ENCODE peak calls at places on chromosomes 13 and 19, in ten cellular contexts. C, J, R, P, S, N, B, H, I and U are unnamed samples.

GRCh38 chr19:10259162-10259905 is 7.3 kb downstream of the MRPL4 start:
- DNase-seq in C (peak), J (peak), R (peak), P (peak), S (peak), N (peak), B (peak), H (peak), I (peak), U (no peak)

GRCh38 chr19:54011507-54012211 is 20.2 kb downstream of the CACNG6 start:
- DNase-seq in C (no peak), J (no peak), R (no peak), P (no peak), S (no peak), N (no peak), B (no peak), H (no peak), I (no peak), U (no peak)

GRCh38 chr13:111284579-111284978 is 35.9 kb upstream of the TEX29 start:
- DNase-seq in C (no peak), J (no peak), R (no peak), P (no peak), S (no peak), N (no peak), B (no peak), H (no peak), I (no peak), U (peak)

GRCh38 chr19:17138937-17139598 is 63.5 kb downstream of the MYO9B start:
- DNase-seq in C (no peak), J (no peak), R (no peak), P (no peak), S (no peak), N (no peak), B (no peak), H (no peak), I (no peak), U (no peak)

GRCh38 chr13:101489635-101490034 is 37.2 kb downstream of the ITGBL1 start:
- DNase-seq in C (no peak), J (no peak), R (no peak), P (no peak), S (no peak), N (no peak), B (peak), H (no peak), I (no peak), U (no peak)

GRCh38 chr13:24627090-24627714 is 53.0 kb upstream of the ATP12A start:
- DNase-seq in C (peak), J (no peak), R (no peak), P (no peak), S (no peak), N (no peak), B (no peak), H (no peak), I (no peak), U (no peak)

GRCh38 chr19:54245936-54246335 is 3.3 kb upstream of the LILRA6 start:
- DNase-seq in C (no peak), J (no peak), R (no peak), P (no peak), S (no peak), N (no peak), B (no peak), H (no peak), I (no peak), U (peak)

GRCh38 chr19:32238076-32238475 is 107.3 kb upstream of the ZNF507 start:
- DNase-seq in C (no peak), J (no peak), R (no peak), P (no peak), S (no peak), N (no peak), B (no peak), H (no peak), I (no peak), U (no peak)

GRCh38 chr19:35299523-35300339 is 7.8 kb downstream of the MAG start:
- DNase-seq in C (no peak), J (peak), R (no peak), P (no peak), S (no peak), N (no peak), B (no peak), H (no peak), I (no peak), U (no peak)

GRCh38 chr13:42798118-42798517 is 16.7 kb downstream of the FAM216B start:
- DNase-seq in C (no peak), J (no peak), R (no peak), P (no peak), S (no peak), N (no peak), B (no peak), H (no peak), I (no peak), U (no peak)

GRCh38 chr19:7844405-7844804 is 14.4 kb downstream of the EVI5L start:
- DNase-seq in C (no peak), J (no peak), R (no peak), P (no peak), S (no peak), N (no peak), B (no peak), H (no peak), I (no peak), U (no peak)

GRCh38 chr13:85492283-85492682 is 306.9 kb downstream of the SLITRK6 start:
- DNase-seq in C (no peak), J (no peak), R (no peak), P (no peak), S (no peak), N (no peak), B (peak), H (no peak), I (no peak), U (no peak)

GRCh38 chr19:9917322-9917721 is 19.0 kb downstream of the OLFM2 start:
- DNase-seq in C (peak), J (no peak), R (no peak), P (no peak), S (no peak), N (no peak), B (peak), H (no peak), I (no peak), U (no peak)

GRCh38 chr13:97142452-97142851 is 79.7 kb upstream of the MBNL2 start:
- DNase-seq in C (no peak), J (no peak), R (no peak), P (no peak), S (no peak), N (no peak), B (no peak), H (no peak), I (no peak), U (no peak)

GRCh38 chr13:26743971-26744370 is 16.6 kb downstream of the GPR12 start:
- DNase-seq in C (no peak), J (no peak), R (no peak), P (no peak), S (no peak), N (no peak), B (no peak), H (no peak), I (no peak), U (peak)

GRCh38 chr13:110714798-110715394 is 1.4 kb downstream of the ING1 start:
- DNase-seq in C (peak), J (peak), R (no peak), P (peak), S (peak), N (peak), B (peak), H (peak), I (no peak), U (no peak)

GRCh38 chr19:3357731-3358391 is 8.5 kb upstream of the NFIC start:
- DNase-seq in C (peak), J (no peak), R (no peak), P (no peak), S (no peak), N (no peak), B (no peak), H (no peak), I (no peak), U (no peak)

GRCh38 chr13:59305896-59306295 is 857.8 kb downstream of the DIAPH3 start:
- DNase-seq in C (no peak), J (no peak), R (no peak), P (no peak), S (no peak), N (no peak), B (no peak), H (no peak), I (no peak), U (no peak)

GRCh38 chr13:110070511-110071120 is 236.3 kb downstream of the COL4A1 start:
- DNase-seq in C (peak), J (no peak), R (peak), P (no peak), S (no peak), N (no peak), B (peak), H (no peak), I (no peak), U (no peak)

GRCh38 chr19:36003284-36003683 is 5.3 kb downstream of the SYNE4 start:
- DNase-seq in C (no peak), J (no peak), R (no peak), P (no peak), S (no peak), N (no peak), B (no peak), H (no peak), I (no peak), U (no peak)

GRCh38 chr19:37953125-37953524 is 46.1 kb downstream of the SIPA1L3 start:
- DNase-seq in C (no peak), J (no peak), R (no peak), P (no peak), S (no peak), N (no peak), B (no peak), H (no peak), I (no peak), U (no peak)

GRCh38 chr19:7504684-7505083 is 11.2 kb upstream of the ZNF358 start:
- DNase-seq in C (no peak), J (no peak), R (no peak), P (no peak), S (no peak), N (no peak), B (no peak), H (no peak), I (no peak), U (no peak)